ENCODE peak calls at places on chromosomes 6 and 20, in five cellular contexts. P, M, W, A and F are unnamed samples.

GRCh38 chr6:153931431-153931830 is 107.6 kb upstream of the OPRM1 start:
- DNase-seq in P (no peak), M (no peak), W (no peak), A (no peak), F (no peak)

GRCh38 chr6:42013134-42013516 is 37.2 kb upstream of the TAF8 start:
- DNase-seq in P (no peak), M (no peak), W (no peak), A (no peak), F (no peak)

GRCh38 chr6:34391023-34391485 is 1.4 kb downstream of the NUDT3 start:
- DNase-seq in P (no peak), M (peak), W (no peak), A (peak), F (peak)

GRCh38 chr6:148697895-148698440 is 48.9 kb upstream of the UST start:
- DNase-seq in P (no peak), M (no peak), W (no peak), A (no peak), F (no peak)

GRCh38 chr6:107118976-107119375 is 3.7 kb upstream of the BEND3 start:
- DNase-seq in P (no peak), M (peak), W (peak), A (no peak), F (no peak)

GRCh38 chr20:4511776-4512175 is 209.9 kb upstream of the PRND start:
- DNase-seq in P (no peak), M (no peak), W (no peak), A (peak), F (no peak)

GRCh38 chr20:11496382-11496781 is 421.3 kb upstream of the BTBD3 start:
- DNase-seq in P (no peak), M (no peak), W (no peak), A (no peak), F (peak)

GRCh38 chr6:72619883-72620696 is 1.8 kb upstream of the KCNQ5 start:
- DNase-seq in P (peak), M (peak), W (no peak), A (peak), F (peak)

GRCh38 chr20:41830702-41831101 is 212.5 kb upstream of the CHD6 start:
- DNase-seq in P (no peak), M (no peak), W (no peak), A (no peak), F (no peak)

GRCh38 chr20:18428490-18429173 is 38.2 kb downstream of the DZANK1 start:
- DNase-seq in P (no peak), M (no peak), W (no peak), A (no peak), F (no peak)

GRCh38 chr6:135506270-135506997 is 8.9 kb upstream of the AHI1 start:
- DNase-seq in P (no peak), M (peak), W (peak), A (peak), F (peak)

GRCh38 chr20:62590301-62591121 is 51.8 kb upstream of the SLCO4A1 start:
- DNase-seq in P (no peak), M (no peak), W (no peak), A (peak), F (no peak)

GRCh38 chr20:63082308-63082938 is 75.7 kb upstream of the BHLHE23 start:
- DNase-seq in P (peak), M (no peak), W (no peak), A (peak), F (no peak)